ENCODE peak calls at places on chromosomes 3 and 15, in eight cellular contexts. One of them, this sample, is unnamed.

GRCh38 chr3:153379516-153379915 is 217.5 kb downstream of the RAP2B start:
- DNase-seq in mesendoderm: no peak
- DNase-seq in H9: no peak
- DNase-seq in HepG2: no peak
- DNase-seq in neural progenitor cell: no peak
- DNase-seq in mesenchymal stem cell: no peak
- DNase-seq in PC-3: peak
- DNase-seq in NT2/D1: no peak
- DNase-seq in this sample: no peak

GRCh38 chr3:131738095-131738494 is 235.3 kb upstream of the MRPL3 start:
- DNase-seq in mesendoderm: no peak
- DNase-seq in H9: no peak
- DNase-seq in HepG2: no peak
- DNase-seq in neural progenitor cell: no peak
- DNase-seq in mesenchymal stem cell: no peak
- DNase-seq in PC-3: no peak
- DNase-seq in NT2/D1: no peak
- DNase-seq in this sample: no peak

GRCh38 chr3:13845806-13846205 is 34.1 kb downstream of the WNT7A start:
- DNase-seq in mesendoderm: no peak
- DNase-seq in H9: no peak
- DNase-seq in HepG2: no peak
- DNase-seq in neural progenitor cell: no peak
- DNase-seq in mesenchymal stem cell: no peak
- DNase-seq in PC-3: no peak
- DNase-seq in NT2/D1: no peak
- DNase-seq in this sample: no peak

GRCh38 chr15:45185903-45186770 is 1.6 kb downstream of the SHF start:
- DNase-seq in mesendoderm: peak
- DNase-seq in H9: no peak
- DNase-seq in HepG2: no peak
- DNase-seq in neural progenitor cell: no peak
- DNase-seq in mesenchymal stem cell: no peak
- DNase-seq in PC-3: no peak
- DNase-seq in NT2/D1: no peak
- DNase-seq in this sample: no peak

GRCh38 chr3:123583563-123583962 is 1.3 kb downstream of the HACD2 start:
- DNase-seq in mesendoderm: no peak
- DNase-seq in H9: no peak
- DNase-seq in HepG2: no peak
- DNase-seq in neural progenitor cell: no peak
- DNase-seq in mesenchymal stem cell: no peak
- DNase-seq in PC-3: no peak
- DNase-seq in NT2/D1: no peak
- DNase-seq in this sample: no peak

GRCh38 chr15:57537072-57537471 is 54.6 kb upstream of the MYZAP start:
- DNase-seq in mesendoderm: peak
- DNase-seq in H9: peak
- DNase-seq in HepG2: peak
- DNase-seq in neural progenitor cell: peak
- DNase-seq in mesenchymal stem cell: peak
- DNase-seq in PC-3: peak
- DNase-seq in NT2/D1: no peak
- DNase-seq in this sample: peak

GRCh38 chr3:63303238-63303637 is 25.1 kb downstream of the SYNPR start:
- DNase-seq in mesendoderm: no peak
- DNase-seq in H9: no peak
- DNase-seq in HepG2: no peak
- DNase-seq in neural progenitor cell: no peak
- DNase-seq in mesenchymal stem cell: no peak
- DNase-seq in PC-3: peak
- DNase-seq in NT2/D1: no peak
- DNase-seq in this sample: no peak

GRCh38 chr15:65132841-65133549 is 613 bp downstream of the PDCD7 start:
- DNase-seq in mesendoderm: peak
- DNase-seq in H9: peak
- DNase-seq in HepG2: peak
- DNase-seq in neural progenitor cell: peak
- DNase-seq in mesenchymal stem cell: peak
- DNase-seq in PC-3: peak
- DNase-seq in NT2/D1: peak
- DNase-seq in this sample: peak

GRCh38 chr3:158058775-158059174 is 47.4 kb downstream of the SHOX2 start:
- DNase-seq in mesendoderm: no peak
- DNase-seq in H9: no peak
- DNase-seq in HepG2: no peak
- DNase-seq in neural progenitor cell: peak
- DNase-seq in mesenchymal stem cell: no peak
- DNase-seq in PC-3: no peak
- DNase-seq in NT2/D1: no peak
- DNase-seq in this sample: no peak

GRCh38 chr3:107699682-107700081 is 176.9 kb downstream of the BBX start:
- DNase-seq in mesendoderm: no peak
- DNase-seq in H9: no peak
- DNase-seq in HepG2: no peak
- DNase-seq in neural progenitor cell: no peak
- DNase-seq in mesenchymal stem cell: peak
- DNase-seq in PC-3: no peak
- DNase-seq in NT2/D1: no peak
- DNase-seq in this sample: peak

GRCh38 chr3:8509961-8510360 is 8.3 kb downstream of the LMCD1 start:
- DNase-seq in mesendoderm: no peak
- DNase-seq in H9: no peak
- DNase-seq in HepG2: no peak
- DNase-seq in neural progenitor cell: no peak
- DNase-seq in mesenchymal stem cell: peak
- DNase-seq in PC-3: peak
- DNase-seq in NT2/D1: no peak
- DNase-seq in this sample: peak

GRCh38 chr3:58880182-58880581 is 169.6 kb downstream of the CFAP20DC start:
- DNase-seq in mesendoderm: no peak
- DNase-seq in H9: no peak
- DNase-seq in HepG2: no peak
- DNase-seq in neural progenitor cell: no peak
- DNase-seq in mesenchymal stem cell: no peak
- DNase-seq in PC-3: peak
- DNase-seq in NT2/D1: no peak
- DNase-seq in this sample: peak

GRCh38 chr3:177928156-177928555 is 608.1 kb upstream of the KCNMB2 start:
- DNase-seq in mesendoderm: no peak
- DNase-seq in H9: no peak
- DNase-seq in HepG2: no peak
- DNase-seq in neural progenitor cell: no peak
- DNase-seq in mesenchymal stem cell: peak
- DNase-seq in PC-3: peak
- DNase-seq in NT2/D1: no peak
- DNase-seq in this sample: peak

GRCh38 chr3:170751894-170752283 is 118.1 kb downstream of the RPL22L1 start:
- DNase-seq in mesendoderm: no peak
- DNase-seq in H9: no peak
- DNase-seq in HepG2: no peak
- DNase-seq in neural progenitor cell: no peak
- DNase-seq in mesenchymal stem cell: peak
- DNase-seq in PC-3: no peak
- DNase-seq in NT2/D1: no peak
- DNase-seq in this sample: no peak

GRCh38 chr3:10983219-10983916 is 9.2 kb upstream of the SLC6A1 start:
- DNase-seq in mesendoderm: peak
- DNase-seq in H9: peak
- DNase-seq in HepG2: peak
- DNase-seq in neural progenitor cell: peak
- DNase-seq in mesenchymal stem cell: peak
- DNase-seq in PC-3: peak
- DNase-seq in NT2/D1: no peak
- DNase-seq in this sample: peak

GRCh38 chr3:187808466-187809291 is 63.4 kb upstream of the BCL6 start:
- DNase-seq in mesendoderm: no peak
- DNase-seq in H9: no peak
- DNase-seq in HepG2: peak
- DNase-seq in neural progenitor cell: peak
- DNase-seq in mesenchymal stem cell: no peak
- DNase-seq in PC-3: peak
- DNase-seq in NT2/D1: no peak
- DNase-seq in this sample: no peak

GRCh38 chr15:67082007-67082536 is 16.7 kb downstream of the SMAD3 start:
- DNase-seq in mesendoderm: peak
- DNase-seq in H9: no peak
- DNase-seq in HepG2: no peak
- DNase-seq in neural progenitor cell: no peak
- DNase-seq in mesenchymal stem cell: no peak
- DNase-seq in PC-3: peak
- DNase-seq in NT2/D1: no peak
- DNase-seq in this sample: no peak

GRCh38 chr3:125136515-125136914 is 76.0 kb downstream of the SLC12A8 start:
- DNase-seq in mesendoderm: no peak
- DNase-seq in H9: no peak
- DNase-seq in HepG2: no peak
- DNase-seq in neural progenitor cell: no peak
- DNase-seq in mesenchymal stem cell: no peak
- DNase-seq in PC-3: no peak
- DNase-seq in NT2/D1: no peak
- DNase-seq in this sample: no peak

GRCh38 chr3:129087138-129087702 is 26.6 kb downstream of the GP9 start:
- DNase-seq in mesendoderm: no peak
- DNase-seq in H9: no peak
- DNase-seq in HepG2: peak
- DNase-seq in neural progenitor cell: no peak
- DNase-seq in mesenchymal stem cell: no peak
- DNase-seq in PC-3: no peak
- DNase-seq in NT2/D1: no peak
- DNase-seq in this sample: peak

GRCh38 chr3:71129611-71130515 is 453.7 kb downstream of the FOXP1 start:
- DNase-seq in mesendoderm: peak
- DNase-seq in H9: no peak
- DNase-seq in HepG2: no peak
- DNase-seq in neural progenitor cell: no peak
- DNase-seq in mesenchymal stem cell: peak
- DNase-seq in PC-3: peak
- DNase-seq in NT2/D1: no peak
- DNase-seq in this sample: peak

GRCh38 chr3:130816873-130817445 is 70.3 kb upstream of the PIK3R4 start:
- DNase-seq in mesendoderm: no peak
- DNase-seq in H9: no peak
- DNase-seq in HepG2: no peak
- DNase-seq in neural progenitor cell: peak
- DNase-seq in mesenchymal stem cell: no peak
- DNase-seq in PC-3: no peak
- DNase-seq in NT2/D1: no peak
- DNase-seq in this sample: no peak

GRCh38 chr15:93049914-93050534 is 39.0 kb downstream of the RGMA start:
- DNase-seq in mesendoderm: no peak
- DNase-seq in H9: no peak
- DNase-seq in HepG2: no peak
- DNase-seq in neural progenitor cell: no peak
- DNase-seq in mesenchymal stem cell: no peak
- DNase-seq in PC-3: no peak
- DNase-seq in NT2/D1: no peak
- DNase-seq in this sample: no peak
- H3K9ac ChIP-seq in mesendoderm: no peak
- H3K9ac ChIP-seq in H9: no peak
- H3K9ac ChIP-seq in HepG2: no peak
- H3K9ac ChIP-seq in neural progenitor cell: no peak
- H3K9ac ChIP-seq in mesenchymal stem cell: no peak
- H3K9ac ChIP-seq in PC-3: no peak
- H3K9ac ChIP-seq in NT2/D1: no peak
- H3K9ac ChIP-seq in this sample: no peak

GRCh38 chr15:80058851-80059785 is at the start of gene ZFAND6:
- DNase-seq in mesendoderm: peak
- DNase-seq in H9: peak
- DNase-seq in HepG2: peak
- DNase-seq in neural progenitor cell: peak
- DNase-seq in mesenchymal stem cell: peak
- DNase-seq in PC-3: peak
- DNase-seq in NT2/D1: peak
- DNase-seq in this sample: peak
- H3K9ac ChIP-seq in mesendoderm: peak
- H3K9ac ChIP-seq in H9: peak
- H3K9ac ChIP-seq in HepG2: peak
- H3K9ac ChIP-seq in neural progenitor cell: peak
- H3K9ac ChIP-seq in mesenchymal stem cell: peak
- H3K9ac ChIP-seq in PC-3: peak
- H3K9ac ChIP-seq in NT2/D1: peak
- H3K9ac ChIP-seq in this sample: peak

GRCh38 chr15:90957105-90957790 is 2.6 kb downstream of the RCCD1 start:
- DNase-seq in mesendoderm: peak
- DNase-seq in H9: peak
- DNase-seq in HepG2: no peak
- DNase-seq in neural progenitor cell: peak
- DNase-seq in mesenchymal stem cell: peak
- DNase-seq in PC-3: peak
- DNase-seq in NT2/D1: no peak
- DNase-seq in this sample: peak

GRCh38 chr15:90959028-90959595 is 4.4 kb downstream of the RCCD1 start:
- DNase-seq in mesendoderm: no peak
- DNase-seq in H9: no peak
- DNase-seq in HepG2: no peak
- DNase-seq in neural progenitor cell: no peak
- DNase-seq in mesenchymal stem cell: no peak
- DNase-seq in PC-3: no peak
- DNase-seq in NT2/D1: no peak
- DNase-seq in this sample: no peak

GRCh38 chr15:90955911-90956310 is 1.2 kb downstream of the RCCD1 start:
- DNase-seq in mesendoderm: no peak
- DNase-seq in H9: no peak
- DNase-seq in HepG2: peak
- DNase-seq in neural progenitor cell: no peak
- DNase-seq in mesenchymal stem cell: no peak
- DNase-seq in PC-3: peak
- DNase-seq in NT2/D1: no peak
- DNase-seq in this sample: no peak

GRCh38 chr15:90956551-90957104 is 1.9 kb downstream of the RCCD1 start:
- DNase-seq in mesendoderm: peak
- DNase-seq in H9: peak
- DNase-seq in HepG2: no peak
- DNase-seq in neural progenitor cell: peak
- DNase-seq in mesenchymal stem cell: peak
- DNase-seq in PC-3: peak
- DNase-seq in NT2/D1: peak
- DNase-seq in this sample: peak

GRCh38 chr15:90957791-90958190 is 3.1 kb downstream of the RCCD1 start:
- DNase-seq in mesendoderm: no peak
- DNase-seq in H9: no peak
- DNase-seq in HepG2: no peak
- DNase-seq in neural progenitor cell: no peak
- DNase-seq in mesenchymal stem cell: no peak
- DNase-seq in PC-3: no peak
- DNase-seq in NT2/D1: no peak
- DNase-seq in this sample: no peak
- H3K9ac ChIP-seq in mesendoderm: peak
- H3K9ac ChIP-seq in H9: no peak
- H3K9ac ChIP-seq in HepG2: no peak
- H3K9ac ChIP-seq in neural progenitor cell: no peak
- H3K9ac ChIP-seq in mesenchymal stem cell: peak
- H3K9ac ChIP-seq in PC-3: no peak
- H3K9ac ChIP-seq in NT2/D1: peak
- H3K9ac ChIP-seq in this sample: no peak

GRCh38 chr15:90062023-90062728 is 40.1 kb downstream of the IDH2 start:
- DNase-seq in mesendoderm: peak
- DNase-seq in H9: peak
- DNase-seq in HepG2: no peak
- DNase-seq in neural progenitor cell: peak
- DNase-seq in mesenchymal stem cell: peak
- DNase-seq in PC-3: peak
- DNase-seq in NT2/D1: peak
- DNase-seq in this sample: peak
- H3K9ac ChIP-seq in mesendoderm: peak
- H3K9ac ChIP-seq in H9: no peak
- H3K9ac ChIP-seq in HepG2: no peak
- H3K9ac ChIP-seq in neural progenitor cell: no peak
- H3K9ac ChIP-seq in mesenchymal stem cell: no peak
- H3K9ac ChIP-seq in PC-3: no peak
- H3K9ac ChIP-seq in NT2/D1: peak
- H3K9ac ChIP-seq in this sample: no peak

This sample was measured in fibroblast of lung.